ENCODE peak calls at places on chromosomes 16 and 17, in seven cellular contexts. P, N, F, V, W, H and A are unnamed samples. For H3K36me3, the result is how much of the 10 kb centered on the place peaks cover.

GRCh38 chr17:26782153-26782552 is 511.8 kb upstream of the WSB1 start:
- DNase-seq in P (no peak), N (no peak), F (no peak), V (no peak), W (no peak), H (no peak), A (no peak)

GRCh38 chr16:89880477-89881367 is 7.3 kb downstream of the TCF25 start:
- DNase-seq in P (no peak), N (no peak), F (no peak), V (no peak), W (no peak), H (no peak), A (no peak)

GRCh38 chr17:40450175-40450574 is 6.9 kb downstream of the IGFBP4 start:
- DNase-seq in P (no peak), N (peak), F (peak), V (no peak), W (peak), H (no peak), A (peak)

GRCh38 chr17:30210901-30211300 is 24.6 kb downstream of the SLC6A4 start:
- DNase-seq in P (no peak), N (no peak), F (no peak), V (no peak), W (no peak), H (no peak), A (no peak)

GRCh38 chr17:63785556-63785955 is 11.6 kb downstream of the DDX42 start:
- DNase-seq in P (no peak), N (no peak), F (no peak), V (no peak), W (no peak), H (no peak), A (no peak)

GRCh38 chr17:38536661-38537060 is 69.1 kb downstream of the SRCIN1 start:
- DNase-seq in P (no peak), N (peak), F (no peak), V (no peak), W (no peak), H (no peak), A (no peak)

GRCh38 chr17:77128895-77129567 is 11.7 kb upstream of the SEC14L1 start:
- DNase-seq in P (no peak), N (no peak), F (no peak), V (no peak), W (no peak), H (no peak), A (no peak)

GRCh38 chr17:48179071-48179945 is 71.7 kb downstream of the SNX11 start:
- DNase-seq in P (no peak), N (no peak), F (no peak), V (no peak), W (no peak), H (no peak), A (no peak)

GRCh38 chr17:60525624-60526514 is at the start of gene APPBP2:
- DNase-seq in P (peak), N (peak), F (peak), V (peak), W (peak), H (peak), A (peak)

GRCh38 chr16:75203667-75204409 is 3.1 kb downstream of the CTRB2 start:
- DNase-seq in P (no peak), N (peak), F (peak), V (no peak), W (no peak), H (peak), A (no peak)

GRCh38 chr17:77433385-77434135 is 292.8 kb downstream of the SEC14L1 start:
- DNase-seq in P (no peak), N (no peak), F (no peak), V (no peak), W (no peak), H (peak), A (no peak)

GRCh38 chr16:81137012-81137335 is 40.8 kb upstream of the GCSH start:
- DNase-seq in P (no peak), N (no peak), F (no peak), V (no peak), W (no peak), H (no peak), A (no peak)

GRCh38 chr17:17103160-17103559 is 60.9 kb downstream of the MPRIP start:
- DNase-seq in P (no peak), N (no peak), F (no peak), V (no peak), W (no peak), H (no peak), A (no peak)

GRCh38 chr17:65249774-65250173 is 112.6 kb downstream of the RGS9 start:
- DNase-seq in P (no peak), N (peak), F (no peak), V (no peak), W (no peak), H (no peak), A (no peak)
- H3K36me3 ChIP-seq in P (under half), N (under half), F (under half), V (under half), W (under half), H (under half), A (under half)

GRCh38 chr17:15436399-15437369 is 30.7 kb downstream of the CDRT4 start:
- DNase-seq in P (no peak), N (peak), F (peak), V (no peak), W (peak), H (peak), A (peak)

GRCh38 chr17:15431766-15432165 is 35.7 kb downstream of the CDRT4 start:
- DNase-seq in P (no peak), N (no peak), F (no peak), V (no peak), W (no peak), H (no peak), A (no peak)

GRCh38 chr17:15432807-15433547 is 34.4 kb downstream of the CDRT4 start:
- DNase-seq in P (no peak), N (peak), F (no peak), V (no peak), W (no peak), H (no peak), A (no peak)

DNA sequence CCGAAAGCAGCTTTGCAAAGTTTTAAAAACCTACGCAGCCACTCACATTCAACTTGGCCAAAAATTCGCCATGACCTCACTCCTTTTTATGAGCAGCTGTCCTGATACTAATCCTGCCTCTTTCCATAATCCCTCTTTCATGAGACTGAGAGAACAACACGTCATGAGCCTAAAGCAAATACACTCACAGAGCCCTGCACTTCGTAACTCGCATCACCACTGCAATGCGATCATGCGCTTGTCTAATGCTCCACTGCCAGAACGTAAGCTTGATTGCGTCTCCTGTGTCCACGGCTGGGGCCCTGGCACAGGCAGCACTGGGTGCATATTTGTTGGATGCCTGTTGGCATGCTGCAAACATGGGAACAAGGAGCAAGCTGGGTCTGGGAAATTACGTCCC is 36.2 kb downstream of the CDRT4 start:
- DNase-seq in P (no peak), N (no peak), F (no peak), V (no peak), W (no peak), H (no peak), A (no peak)
- H3K27ac ChIP-seq in P (no peak), N (no peak), F (no peak), V (no peak), W (no peak), H (peak), A (no peak)

GRCh38 chr16:8818499-8819270 is 21.0 kb downstream of the PMM2 start:
- DNase-seq in P (no peak), N (peak), F (no peak), V (no peak), W (no peak), H (no peak), A (no peak)
- H3K36me3 ChIP-seq in P (under half), N (under half), F (under half), V (under half), W (under half), H (half or more), A (under half)

DNA sequence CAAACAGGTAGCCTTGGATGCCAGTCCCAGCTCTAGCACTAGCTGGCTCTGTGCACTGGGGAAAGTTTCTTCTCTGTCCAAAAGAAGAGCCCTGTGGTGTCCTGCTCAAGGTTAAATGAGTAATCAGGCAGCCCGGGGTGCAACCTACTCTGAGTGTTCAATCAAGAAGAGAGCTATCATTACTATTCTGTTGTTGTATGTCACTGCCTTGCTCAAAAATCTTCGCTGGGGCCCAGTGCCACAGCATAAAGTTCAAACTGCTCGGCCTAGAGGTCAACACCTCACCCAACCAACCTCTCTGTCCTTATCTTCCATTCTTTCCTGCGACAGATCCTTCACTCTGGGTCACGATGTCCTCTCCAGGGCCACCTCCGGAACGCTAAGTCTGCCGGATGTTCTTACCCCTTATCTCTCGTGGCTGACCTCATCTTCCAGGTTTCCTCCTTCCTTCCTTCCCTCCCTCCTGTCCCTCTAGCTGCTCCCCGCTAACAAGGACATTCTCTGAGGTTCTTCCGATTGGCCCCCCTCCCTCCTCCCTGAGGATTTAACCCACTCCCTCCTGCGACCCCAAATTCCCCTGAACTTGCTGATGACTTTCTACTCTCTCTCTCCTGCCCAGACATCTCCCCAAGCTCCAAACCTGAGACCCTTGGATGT is 4.4 kb downstream of the FDXR start:
- DNase-seq in P (no peak), N (no peak), F (no peak), V (no peak), W (no peak), H (no peak), A (no peak)
- H3K27ac ChIP-seq in P (no peak), N (no peak), F (no peak), V (no peak), W (no peak), H (no peak), A (no peak)

DNA sequence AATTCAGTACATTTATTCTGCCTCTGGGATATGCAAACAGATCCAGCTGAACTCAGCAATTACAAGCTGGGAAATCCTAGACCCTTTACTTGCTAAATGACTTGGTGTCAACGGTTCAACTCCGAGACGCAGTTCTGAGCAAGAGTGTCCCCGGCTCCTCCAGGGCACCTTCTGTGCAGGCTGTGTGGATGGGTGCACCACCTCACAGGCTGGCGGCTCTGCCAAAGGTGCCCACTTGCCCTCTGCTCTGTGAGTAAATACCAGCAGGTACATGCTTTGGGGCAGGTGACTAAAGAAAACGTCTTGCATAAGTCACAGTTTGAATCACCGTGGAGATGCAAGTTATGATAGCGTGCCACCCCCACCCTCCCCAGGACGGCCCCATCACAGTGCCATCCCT is 23.3 kb downstream of the MAP1LC3B start:
- DNase-seq in P (no peak), N (no peak), F (no peak), V (no peak), W (no peak), H (peak), A (no peak)
- H3K36me3 ChIP-seq in P (half or more), N (under half), F (under half), V (under half), W (under half), H (half or more), A (under half)

DNA sequence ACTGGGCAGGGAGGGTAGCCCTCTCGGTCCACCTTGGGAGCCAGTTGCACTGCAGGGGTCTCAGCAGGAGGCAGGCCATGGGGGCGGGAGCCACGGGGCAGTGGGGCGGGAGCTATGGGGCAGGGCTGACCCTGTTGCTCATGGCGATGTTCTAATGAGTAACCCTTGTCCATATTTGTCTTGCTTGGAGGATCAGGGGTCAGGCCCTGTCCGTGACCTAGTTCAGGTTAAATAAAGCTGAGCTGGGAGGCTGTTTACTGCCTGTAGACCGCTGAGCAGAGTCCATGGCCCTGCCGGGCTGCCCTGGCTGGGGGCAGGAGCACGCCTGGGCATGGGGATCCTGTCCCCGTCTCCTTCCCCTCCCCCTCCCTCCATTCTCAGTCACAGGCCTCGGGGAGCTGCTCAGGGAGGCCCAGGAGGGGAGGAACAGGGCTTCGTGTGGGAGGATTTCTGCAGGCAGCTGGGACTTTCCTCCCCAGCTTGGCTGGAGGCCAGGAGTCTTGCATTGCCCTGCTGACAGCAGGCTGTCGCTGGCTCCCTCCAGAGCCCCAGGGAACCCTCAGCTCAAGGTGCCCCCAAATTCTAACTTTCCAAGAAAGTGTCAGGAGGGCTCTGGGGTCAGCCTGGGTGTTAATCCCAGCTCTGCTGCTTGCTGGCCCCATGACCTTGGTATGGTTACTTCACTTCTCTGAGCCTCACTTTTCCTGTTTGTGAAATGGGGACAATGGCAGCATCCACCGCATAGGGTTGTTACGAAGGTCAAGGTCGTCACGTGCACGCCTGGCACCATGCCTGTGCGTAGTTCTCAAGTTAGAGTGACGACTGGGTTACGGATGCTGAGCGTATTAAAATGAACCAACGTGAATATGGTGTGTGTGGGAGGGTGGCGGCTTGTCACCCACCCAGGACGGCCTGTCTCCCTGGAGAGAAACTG is 6.1 kb upstream of the SERPINF2 start:
- DNase-seq in P (no peak), N (no peak), F (peak), V (no peak), W (no peak), H (peak), A (no peak)
- H3K27ac ChIP-seq in P (no peak), N (no peak), F (peak), V (no peak), W (no peak), H (peak), A (no peak)